ENCODE peak calls at places on chromosomes 13 and 19, in six cellular contexts. O is K562, T is GM12891, E is GM12878, L is H1, Y is HepG2. D is an unnamed sample.

GRCh38 chr19:2047449-2048103 is 3.5 kb downstream of the MKNK2 start:
- DNase-seq in Y (no peak), L (no peak), T (no peak), E (no peak), O (no peak), D (no peak)

GRCh38 chr19:1045247-1045603 is 5.3 kb downstream of the ABCA7 start:
- DNase-seq in E (no peak), O (peak), Y (peak), T (peak), L (no peak), D (no peak)

GRCh38 chr13:32016631-32017030 is 14.9 kb upstream of the FRY start:
- DNase-seq in T (no peak), Y (no peak), E (no peak), L (no peak), O (no peak), D (no peak)

GRCh38 chr19:43634516-43634876 is 5.2 kb downstream of the CADM4 start:
- DNase-seq in L (no peak), O (no peak), E (no peak), Y (no peak), T (no peak), D (no peak)

GRCh38 chr13:41213316-41213715 is 18.9 kb upstream of the KBTBD7 start:
- DNase-seq in Y (no peak), T (no peak), E (no peak), O (no peak), L (no peak), D (no peak)

GRCh38 chr13:74250738-74251190 is 116.6 kb upstream of the KLF12 start:
- DNase-seq in Y (no peak), O (no peak), E (no peak), T (no peak), L (no peak), D (no peak)

GRCh38 chr19:737591-738093 is 13.3 kb upstream of the MISP start:
- DNase-seq in L (peak), T (peak), O (peak), Y (peak), E (no peak), D (peak)

GRCh38 chr19:12802267-12803106 is 618 bp downstream of the THSD8 start:
- DNase-seq in L (no peak), O (no peak), T (no peak), Y (no peak), E (no peak), D (no peak)

GRCh38 chr19:3505598-3506383 is at the start of gene FZR1:
- DNase-seq in Y (peak), E (peak), O (peak), T (peak), L (peak), D (peak)

GRCh38 chr19:56111601-56112312 is 9.3 kb downstream of the ZNF787 start:
- DNase-seq in E (no peak), O (no peak), L (no peak), T (no peak), Y (peak), D (peak)

GRCh38 chr13:34678154-34678553 is 263.9 kb upstream of the NBEA start:
- DNase-seq in E (no peak), L (no peak), Y (peak), O (no peak), T (no peak), D (no peak)

GRCh38 chr13:62747152-62747551 is 1331.5 kb upstream of the PCDH20 start:
- DNase-seq in Y (no peak), T (no peak), O (no peak), E (no peak), L (no peak), D (no peak)

DNA sequence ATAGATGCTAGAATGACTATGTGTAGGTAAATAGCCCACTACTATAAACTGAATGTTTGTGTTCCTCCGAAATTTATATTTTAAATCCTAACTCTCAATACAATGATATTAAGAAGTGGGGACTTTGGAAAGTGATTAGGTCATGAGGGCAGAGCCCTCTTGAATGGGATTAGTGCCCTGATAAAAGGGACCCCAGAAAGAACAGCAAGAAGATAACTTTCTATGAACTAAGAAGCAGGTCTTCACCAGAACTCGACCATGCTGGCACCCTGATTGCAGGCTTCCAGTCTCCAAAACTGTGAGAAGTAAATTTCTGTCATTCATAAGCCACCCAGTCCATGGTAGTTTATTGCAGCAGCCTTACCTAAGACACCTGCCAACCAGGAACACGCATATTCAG is 33.9 kb downstream of the OXGR1 start:
- DNase-seq in Y (no peak), L (no peak), E (no peak), O (no peak), T (no peak), D (no peak)
- TF ChIP-seq POLR2AphosphoS5 in Y (no peak), L (no peak), E (no peak), O (no peak), T (no peak), D (no peak)

DNA sequence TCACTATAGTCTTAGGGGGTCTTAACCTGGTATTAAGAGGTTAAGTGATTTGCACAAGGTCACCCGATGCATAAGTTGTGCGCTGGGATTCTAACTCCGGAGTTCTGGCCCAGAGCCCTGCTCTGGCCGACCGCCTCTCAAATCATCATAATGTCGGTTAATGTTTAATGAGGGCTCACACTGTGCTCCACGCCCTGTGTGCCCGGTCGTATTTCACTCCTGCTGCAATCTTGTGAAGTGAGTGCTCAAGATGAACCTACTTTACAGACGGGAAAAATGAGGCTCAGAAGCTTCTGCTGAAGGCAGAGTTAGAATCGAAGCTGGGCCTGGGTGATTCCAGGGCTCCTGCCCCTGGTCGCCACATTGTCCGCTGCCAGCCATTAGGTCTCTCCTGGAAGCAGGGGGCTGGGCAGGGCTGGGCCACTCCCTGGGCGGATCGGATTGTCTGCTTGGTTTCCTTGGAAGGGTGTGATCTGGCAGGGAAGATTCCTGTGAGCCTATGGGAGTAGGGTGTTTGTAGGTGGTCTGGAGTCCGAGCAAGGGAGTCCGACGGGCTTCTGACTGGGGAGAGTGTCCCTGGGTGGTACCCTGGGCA is 1.1 kb downstream of the PAK4 start:
- DNase-seq in Y (peak), O (no peak), T (no peak), L (no peak), E (no peak), D (no peak)
- TF ChIP-seq POLR2A in Y (peak), O (no peak), T (no peak), L (no peak), E (no peak), D (no peak)

GRCh38 chr13:104571890-104572229 is 1505.6 kb upstream of the SLC10A2 start:
- DNase-seq in Y (no peak), L (no peak), E (no peak), T (no peak), O (no peak), D (no peak)

GRCh38 chr13:104565888-104566287 is 1499.7 kb upstream of the SLC10A2 start:
- DNase-seq in E (no peak), L (no peak), O (no peak), T (no peak), Y (no peak), D (no peak)

GRCh38 chr13:104577029-104577820 is 1511.0 kb upstream of the SLC10A2 start:
- DNase-seq in L (no peak), Y (no peak), T (no peak), E (no peak), O (no peak), D (no peak)

GRCh38 chr13:104567114-104567513 is 1500.9 kb upstream of the SLC10A2 start:
- DNase-seq in L (no peak), Y (no peak), T (no peak), E (no peak), O (no peak), D (no peak)

DNA sequence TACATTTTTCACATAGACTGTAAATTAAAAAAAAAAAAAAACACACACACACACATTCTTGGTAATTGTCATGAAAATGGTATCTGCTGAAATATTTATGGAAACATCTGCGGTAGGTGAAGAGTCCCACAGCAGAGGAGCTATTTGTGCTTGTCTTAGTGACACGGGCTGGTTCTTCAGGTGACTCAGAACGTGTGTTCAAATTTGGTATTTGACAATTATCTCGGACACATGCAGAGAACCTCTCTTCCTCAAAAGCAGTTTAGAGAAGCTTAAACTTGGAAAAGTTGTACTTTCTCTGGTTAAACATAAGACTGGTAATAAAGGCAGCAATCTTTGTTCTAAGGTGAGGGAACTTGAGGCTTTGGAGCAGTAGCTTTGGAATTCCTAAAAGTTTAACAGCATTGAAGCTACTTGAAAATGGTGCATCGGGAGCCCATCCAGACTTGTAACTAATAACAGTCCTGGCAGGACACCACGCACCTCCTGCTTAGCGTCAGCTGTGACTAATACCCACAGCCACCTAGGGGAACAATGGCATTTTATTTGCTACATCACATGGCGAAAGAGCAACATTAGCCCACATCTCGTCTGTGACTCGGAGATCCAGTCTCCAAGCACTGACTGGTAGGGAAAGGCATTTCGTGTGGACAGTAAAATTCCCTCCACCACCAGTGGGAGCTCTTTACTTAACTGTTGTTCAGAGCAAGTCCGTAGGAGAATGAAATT is 1505.1 kb upstream of the SLC10A2 start:
- DNase-seq in E (no peak), T (no peak), O (no peak), L (peak), Y (peak), D (no peak)
- TF ChIP-seq TAF1 in E (no peak), T (no peak), O (no peak), L (no peak), Y (no peak), D (no peak)

GRCh38 chr13:21060063-21060826 is 1.1 kb downstream of the LATS2 start:
- DNase-seq in O (no peak), E (no peak), Y (no peak), L (no peak), T (peak), D (no peak)
- TF ChIP-seq POLR2AphosphoS5 in O (no peak), E (no peak), Y (no peak), L (no peak), T (no peak), D (no peak)

GRCh38 chr19:35031072-35031881 is 1.0 kb downstream of the SCN1B start:
- DNase-seq in O (peak), E (no peak), T (no peak), L (no peak), Y (no peak), D (no peak)

GRCh38 chr19:35032356-35032865 is 2.1 kb downstream of the SCN1B start:
- DNase-seq in Y (no peak), T (no peak), O (no peak), E (no peak), L (no peak), D (no peak)

GRCh38 chr19:35027851-35028599 is 2.2 kb upstream of the SCN1B start:
- DNase-seq in L (no peak), Y (no peak), E (no peak), O (no peak), T (no peak), D (no peak)

GRCh38 chr19:35029737-35030256 is 473 bp upstream of the SCN1B start:
- DNase-seq in T (no peak), E (no peak), Y (no peak), L (no peak), O (peak), D (no peak)

DNA sequence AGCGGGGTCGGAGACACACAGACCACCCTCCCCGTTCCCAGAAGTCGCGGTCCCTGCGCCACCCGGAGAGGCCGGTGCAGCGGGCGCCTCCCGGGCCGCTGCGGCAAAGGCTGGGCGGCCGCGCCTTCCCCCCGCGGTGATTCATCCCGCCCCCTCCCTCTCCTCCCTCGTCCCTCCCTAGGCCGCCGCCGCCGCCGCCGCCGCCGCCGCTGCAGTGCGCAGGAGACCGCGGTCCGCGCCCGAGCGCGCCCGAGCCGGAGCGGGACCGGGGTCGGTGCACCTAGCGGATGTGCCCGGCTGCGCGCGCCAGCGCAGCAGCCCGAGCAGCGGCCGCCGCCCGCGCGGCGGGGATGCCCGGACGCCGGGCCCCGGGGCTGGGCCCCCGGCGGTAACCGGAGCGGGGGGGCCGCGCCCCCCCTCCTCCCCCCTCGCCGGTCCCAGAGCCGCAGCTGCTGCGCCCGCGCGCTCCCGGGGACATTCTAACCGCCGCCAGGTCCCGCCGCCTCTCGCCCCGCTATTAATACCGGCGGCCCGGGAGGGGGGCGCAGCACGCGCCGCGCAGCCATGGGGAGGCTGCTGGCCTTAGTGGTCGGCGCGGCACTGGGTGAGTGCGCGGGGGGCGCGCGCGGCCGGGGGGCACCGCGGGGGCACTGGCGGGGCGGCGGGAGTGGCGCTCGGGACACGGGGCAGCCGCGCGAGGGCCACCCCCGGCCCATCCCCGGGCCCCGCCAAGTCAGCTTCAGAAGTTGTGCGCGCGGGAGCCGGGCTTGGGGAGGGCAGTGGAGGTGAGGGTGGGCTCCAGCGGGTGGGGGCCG is at the start of gene SCN1B:
- DNase-seq in L (no peak), Y (peak), E (no peak), T (peak), O (peak), D (peak)
- TF ChIP-seq POLR2A in L (no peak), Y (no peak), E (no peak), T (no peak), O (no peak), D (no peak)

GRCh38 chr13:112417079-112417478 is 40.9 kb downstream of the SPACA7 start:
- DNase-seq in Y (no peak), L (no peak), E (no peak), O (no peak), T (no peak), D (no peak)

DNA sequence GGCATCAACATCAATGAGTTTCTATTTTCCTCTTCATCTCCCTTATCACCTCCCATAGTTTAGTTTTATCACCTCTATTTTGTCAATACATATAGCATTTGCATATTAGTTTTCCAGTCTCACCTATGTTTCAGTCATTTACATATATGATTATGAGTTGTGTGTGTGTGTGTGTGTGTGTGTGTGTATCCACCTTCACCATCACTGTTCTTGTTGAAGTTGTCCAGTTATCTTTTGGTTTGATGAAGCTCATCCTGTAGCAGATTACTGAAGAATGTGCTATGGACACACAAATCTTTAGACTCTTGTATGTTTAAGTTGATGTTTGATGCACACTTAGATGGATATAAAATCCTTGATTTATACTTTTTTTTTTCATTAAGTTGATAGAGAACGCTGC is 40.5 kb downstream of the SPACA7 start:
- DNase-seq in L (no peak), T (no peak), Y (no peak), O (no peak), E (no peak), D (no peak)
- TF ChIP-seq TAF1 in L (no peak), T (no peak), Y (no peak), O (no peak), E (no peak), D (no peak)

GRCh38 chr13:33236021-33236420 is 49.5 kb downstream of the STARD13 start:
- DNase-seq in L (no peak), T (no peak), O (no peak), Y (no peak), E (no peak), D (no peak)

GRCh38 chr13:33235564-33235963 is 50.0 kb downstream of the STARD13 start:
- DNase-seq in L (no peak), Y (no peak), T (no peak), E (no peak), O (no peak), D (no peak)

GRCh38 chr13:33233547-33233946 is 52.0 kb downstream of the STARD13 start:
- DNase-seq in L (no peak), E (no peak), Y (no peak), O (no peak), T (no peak), D (no peak)

GRCh38 chr13:33232883-33233282 is 52.7 kb downstream of the STARD13 start:
- DNase-seq in E (no peak), L (no peak), O (no peak), T (no peak), Y (no peak), D (no peak)

GRCh38 chr13:33235078-33235477 is 50.5 kb downstream of the STARD13 start:
- DNase-seq in O (no peak), E (no peak), L (no peak), T (no peak), Y (peak), D (no peak)
- TF ChIP-seq POLR2AphosphoS5 in O (no peak), E (no peak), L (no peak), T (no peak), Y (no peak), D (no peak)

D was measured in GM12892.